ENCODE peak calls at places on chromosomes 1 and 21, in ten cellular contexts. One of them, this sample, is unnamed. For H3K4me1, the result is how much of the 10 kb centered on the place peaks cover.

GRCh38 chr21:42252778-42253340 is 33.9 kb downstream of the ABCG1 start:
- DNase-seq in lung: no peak
- DNase-seq in left ventricle myocardium inferior: no peak
- DNase-seq in kidney: no peak
- DNase-seq in upper lobe of right lung: no peak
- DNase-seq in GM23248: no peak
- DNase-seq in SJSA1: no peak
- DNase-seq in heart left ventricle: no peak
- DNase-seq in iPS DF 6.9: no peak
- DNase-seq in uterus: no peak
- DNase-seq in this sample: no peak

GRCh38 chr21:38289697-38290096 is 32.9 kb downstream of the KCNJ15 start:
- DNase-seq in GM23248: peak
- DNase-seq in lung: peak
- DNase-seq in upper lobe of right lung: no peak
- DNase-seq in SJSA1: peak
- DNase-seq in heart left ventricle: peak
- DNase-seq in uterus: no peak
- DNase-seq in left ventricle myocardium inferior: no peak
- DNase-seq in kidney: no peak
- DNase-seq in iPS DF 6.9: no peak
- DNase-seq in this sample: peak

GRCh38 chr1:206684478-206685255 is at the start of gene MAPKAPK2:
- DNase-seq in iPS DF 6.9: no peak
- DNase-seq in left ventricle myocardium inferior: peak
- DNase-seq in lung: peak
- DNase-seq in uterus: peak
- DNase-seq in kidney: peak
- DNase-seq in heart left ventricle: peak
- DNase-seq in upper lobe of right lung: peak
- DNase-seq in SJSA1: peak
- DNase-seq in GM23248: peak
- DNase-seq in this sample: no peak

GRCh38 chr1:35702540-35702939 is 16.1 kb downstream of the C1orf216 start:
- DNase-seq in left ventricle myocardium inferior: no peak
- DNase-seq in upper lobe of right lung: no peak
- DNase-seq in lung: no peak
- DNase-seq in GM23248: no peak
- DNase-seq in uterus: no peak
- DNase-seq in kidney: no peak
- DNase-seq in SJSA1: no peak
- DNase-seq in heart left ventricle: no peak
- DNase-seq in iPS DF 6.9: no peak
- DNase-seq in this sample: no peak

GRCh38 chr21:42534901-42535378 is 21.3 kb downstream of the SLC37A1 start:
- DNase-seq in upper lobe of right lung: no peak
- DNase-seq in SJSA1: no peak
- DNase-seq in iPS DF 6.9: no peak
- DNase-seq in uterus: no peak
- DNase-seq in GM23248: no peak
- DNase-seq in heart left ventricle: no peak
- DNase-seq in kidney: no peak
- DNase-seq in left ventricle myocardium inferior: no peak
- DNase-seq in lung: no peak
- DNase-seq in this sample: no peak

GRCh38 chr21:45000637-45001133 is 60.9 kb downstream of the SLX9 start:
- DNase-seq in iPS DF 6.9: no peak
- DNase-seq in heart left ventricle: peak
- DNase-seq in upper lobe of right lung: peak
- DNase-seq in left ventricle myocardium inferior: peak
- DNase-seq in kidney: peak
- DNase-seq in GM23248: no peak
- DNase-seq in lung: no peak
- DNase-seq in SJSA1: no peak
- DNase-seq in uterus: no peak
- DNase-seq in this sample: no peak

GRCh38 chr21:33847586-33848251 is 67.9 kb downstream of the ATP5PO start:
- DNase-seq in kidney: no peak
- DNase-seq in heart left ventricle: no peak
- DNase-seq in iPS DF 6.9: no peak
- DNase-seq in SJSA1: no peak
- DNase-seq in GM23248: no peak
- DNase-seq in upper lobe of right lung: no peak
- DNase-seq in uterus: no peak
- DNase-seq in lung: no peak
- DNase-seq in left ventricle myocardium inferior: no peak
- DNase-seq in this sample: no peak

GRCh38 chr1:151067185-151067584 is 3.4 kb upstream of the GABPB2 start:
- DNase-seq in GM23248: no peak
- DNase-seq in iPS DF 6.9: no peak
- DNase-seq in uterus: peak
- DNase-seq in heart left ventricle: no peak
- DNase-seq in kidney: no peak
- DNase-seq in left ventricle myocardium inferior: no peak
- DNase-seq in SJSA1: no peak
- DNase-seq in lung: no peak
- DNase-seq in upper lobe of right lung: no peak
- DNase-seq in this sample: no peak

GRCh38 chr1:10958614-10959013 is 53.8 kb upstream of the TARDBP start:
- DNase-seq in uterus: no peak
- DNase-seq in GM23248: no peak
- DNase-seq in SJSA1: no peak
- DNase-seq in kidney: no peak
- DNase-seq in iPS DF 6.9: no peak
- DNase-seq in upper lobe of right lung: no peak
- DNase-seq in lung: no peak
- DNase-seq in left ventricle myocardium inferior: no peak
- DNase-seq in heart left ventricle: no peak
- DNase-seq in this sample: no peak

GRCh38 chr21:45981641-45982255 is at the start of gene COL6A1:
- DNase-seq in lung: no peak
- DNase-seq in SJSA1: peak
- DNase-seq in kidney: peak
- DNase-seq in uterus: peak
- DNase-seq in GM23248: peak
- DNase-seq in iPS DF 6.9: no peak
- DNase-seq in upper lobe of right lung: peak
- DNase-seq in left ventricle myocardium inferior: peak
- DNase-seq in heart left ventricle: peak
- DNase-seq in this sample: no peak

GRCh38 chr1:115319706-115320105 is 18.3 kb downstream of the NGF start:
- DNase-seq in upper lobe of right lung: no peak
- DNase-seq in heart left ventricle: no peak
- DNase-seq in iPS DF 6.9: no peak
- DNase-seq in left ventricle myocardium inferior: no peak
- DNase-seq in SJSA1: no peak
- DNase-seq in kidney: no peak
- DNase-seq in uterus: no peak
- DNase-seq in lung: no peak
- DNase-seq in GM23248: no peak
- DNase-seq in this sample: no peak

GRCh38 chr1:39369568-39369967 is 121.9 kb upstream of the BMP8A start:
- DNase-seq in kidney: no peak
- DNase-seq in heart left ventricle: no peak
- DNase-seq in upper lobe of right lung: no peak
- DNase-seq in SJSA1: no peak
- DNase-seq in GM23248: no peak
- DNase-seq in iPS DF 6.9: no peak
- DNase-seq in left ventricle myocardium inferior: no peak
- DNase-seq in lung: no peak
- DNase-seq in uterus: no peak
- DNase-seq in this sample: no peak

GRCh38 chr1:111923766-111924165 is 65.7 kb downstream of the KCND3 start:
- DNase-seq in upper lobe of right lung: no peak
- DNase-seq in uterus: no peak
- DNase-seq in kidney: no peak
- DNase-seq in SJSA1: no peak
- DNase-seq in iPS DF 6.9: no peak
- DNase-seq in lung: no peak
- DNase-seq in left ventricle myocardium inferior: no peak
- DNase-seq in GM23248: no peak
- DNase-seq in heart left ventricle: no peak
- DNase-seq in this sample: no peak

GRCh38 chr1:22969224-22969829 is 3.3 kb downstream of the LACTBL1 start:
- DNase-seq in heart left ventricle: no peak
- DNase-seq in kidney: no peak
- DNase-seq in left ventricle myocardium inferior: no peak
- DNase-seq in uterus: no peak
- DNase-seq in GM23248: peak
- DNase-seq in lung: no peak
- DNase-seq in SJSA1: no peak
- DNase-seq in upper lobe of right lung: peak
- DNase-seq in iPS DF 6.9: no peak
- DNase-seq in this sample: peak

GRCh38 chr1:64004451-64004850 is 199.0 kb upstream of the UBE2U start:
- DNase-seq in GM23248: no peak
- DNase-seq in left ventricle myocardium inferior: no peak
- DNase-seq in uterus: no peak
- DNase-seq in upper lobe of right lung: no peak
- DNase-seq in lung: no peak
- DNase-seq in heart left ventricle: no peak
- DNase-seq in iPS DF 6.9: no peak
- DNase-seq in kidney: no peak
- DNase-seq in SJSA1: no peak
- DNase-seq in this sample: no peak

GRCh38 chr21:45822002-45822397 is 159.6 kb upstream of the COL6A1 start:
- DNase-seq in GM23248: no peak
- DNase-seq in iPS DF 6.9: no peak
- DNase-seq in kidney: no peak
- DNase-seq in SJSA1: no peak
- DNase-seq in upper lobe of right lung: no peak
- DNase-seq in uterus: no peak
- DNase-seq in heart left ventricle: no peak
- DNase-seq in lung: no peak
- DNase-seq in left ventricle myocardium inferior: no peak
- DNase-seq in this sample: no peak

GRCh38 chr1:2529776-2530500 is at the start of gene HES5:
- DNase-seq in lung: no peak
- DNase-seq in SJSA1: no peak
- DNase-seq in upper lobe of right lung: no peak
- DNase-seq in left ventricle myocardium inferior: peak
- DNase-seq in kidney: no peak
- DNase-seq in uterus: no peak
- DNase-seq in iPS DF 6.9: no peak
- DNase-seq in heart left ventricle: peak
- DNase-seq in GM23248: peak
- DNase-seq in this sample: no peak

GRCh38 chr1:178057863-178058576 is 35.9 kb upstream of the RASAL2 start:
- DNase-seq in SJSA1: peak
- DNase-seq in kidney: peak
- DNase-seq in heart left ventricle: peak
- DNase-seq in lung: no peak
- DNase-seq in uterus: peak
- DNase-seq in GM23248: peak
- DNase-seq in upper lobe of right lung: no peak
- DNase-seq in left ventricle myocardium inferior: peak
- DNase-seq in iPS DF 6.9: no peak
- DNase-seq in this sample: peak

GRCh38 chr1:223538921-223539445 is 126.5 kb downstream of the CAPN8 start:
- DNase-seq in GM23248: no peak
- DNase-seq in uterus: no peak
- DNase-seq in lung: no peak
- DNase-seq in upper lobe of right lung: no peak
- DNase-seq in iPS DF 6.9: no peak
- DNase-seq in heart left ventricle: no peak
- DNase-seq in SJSA1: no peak
- DNase-seq in left ventricle myocardium inferior: no peak
- DNase-seq in kidney: no peak
- DNase-seq in this sample: no peak

GRCh38 chr1:61142726-61143500 is 60.6 kb downstream of the NFIA start:
- DNase-seq in SJSA1: no peak
- DNase-seq in heart left ventricle: no peak
- DNase-seq in GM23248: peak
- DNase-seq in uterus: no peak
- DNase-seq in left ventricle myocardium inferior: no peak
- DNase-seq in kidney: no peak
- DNase-seq in upper lobe of right lung: no peak
- DNase-seq in iPS DF 6.9: no peak
- DNase-seq in lung: peak
- DNase-seq in this sample: peak

GRCh38 chr1:170307426-170307825 is 161.7 kb downstream of the NTMT2 start:
- DNase-seq in uterus: no peak
- DNase-seq in iPS DF 6.9: no peak
- DNase-seq in GM23248: peak
- DNase-seq in SJSA1: no peak
- DNase-seq in heart left ventricle: no peak
- DNase-seq in kidney: no peak
- DNase-seq in upper lobe of right lung: no peak
- DNase-seq in left ventricle myocardium inferior: no peak
- DNase-seq in lung: no peak
- DNase-seq in this sample: no peak

GRCh38 chr1:180503274-180503862 is 991 bp upstream of the ACBD6 start:
- DNase-seq in lung: no peak
- DNase-seq in iPS DF 6.9: no peak
- DNase-seq in left ventricle myocardium inferior: no peak
- DNase-seq in uterus: no peak
- DNase-seq in SJSA1: no peak
- DNase-seq in GM23248: peak
- DNase-seq in upper lobe of right lung: no peak
- DNase-seq in heart left ventricle: no peak
- DNase-seq in kidney: no peak
- DNase-seq in this sample: no peak
- H3K4me1 ChIP-seq in lung: under half
- H3K4me1 ChIP-seq in iPS DF 6.9: under half
- H3K4me1 ChIP-seq in left ventricle myocardium inferior: under half
- H3K4me1 ChIP-seq in uterus: under half
- H3K4me1 ChIP-seq in SJSA1: half or more
- H3K4me1 ChIP-seq in GM23248: under half
- H3K4me1 ChIP-seq in upper lobe of right lung: under half
- H3K4me1 ChIP-seq in heart left ventricle: under half
- H3K4me1 ChIP-seq in kidney: under half
- H3K4me1 ChIP-seq in this sample: under half

GRCh38 chr1:183168308-183168707 is 17.8 kb upstream of the LAMC2 start:
- DNase-seq in uterus: no peak
- DNase-seq in SJSA1: no peak
- DNase-seq in left ventricle myocardium inferior: no peak
- DNase-seq in heart left ventricle: no peak
- DNase-seq in kidney: no peak
- DNase-seq in iPS DF 6.9: no peak
- DNase-seq in GM23248: no peak
- DNase-seq in upper lobe of right lung: no peak
- DNase-seq in lung: no peak
- DNase-seq in this sample: no peak
- H3K4me1 ChIP-seq in uterus: under half
- H3K4me1 ChIP-seq in SJSA1: under half
- H3K4me1 ChIP-seq in left ventricle myocardium inferior: under half
- H3K4me1 ChIP-seq in heart left ventricle: under half
- H3K4me1 ChIP-seq in kidney: under half
- H3K4me1 ChIP-seq in iPS DF 6.9: under half
- H3K4me1 ChIP-seq in GM23248: under half
- H3K4me1 ChIP-seq in upper lobe of right lung: under half
- H3K4me1 ChIP-seq in lung: under half
- H3K4me1 ChIP-seq in this sample: under half

GRCh38 chr1:214934035-214934434 is 148.5 kb upstream of the KCNK2 start:
- DNase-seq in lung: no peak
- DNase-seq in left ventricle myocardium inferior: no peak
- DNase-seq in heart left ventricle: no peak
- DNase-seq in kidney: no peak
- DNase-seq in iPS DF 6.9: no peak
- DNase-seq in uterus: no peak
- DNase-seq in upper lobe of right lung: no peak
- DNase-seq in SJSA1: no peak
- DNase-seq in GM23248: peak
- DNase-seq in this sample: no peak
- H3K4me1 ChIP-seq in lung: under half
- H3K4me1 ChIP-seq in left ventricle myocardium inferior: under half
- H3K4me1 ChIP-seq in heart left ventricle: under half
- H3K4me1 ChIP-seq in kidney: under half
- H3K4me1 ChIP-seq in iPS DF 6.9: under half
- H3K4me1 ChIP-seq in uterus: under half
- H3K4me1 ChIP-seq in upper lobe of right lung: under half
- H3K4me1 ChIP-seq in SJSA1: under half
- H3K4me1 ChIP-seq in GM23248: under half
- H3K4me1 ChIP-seq in this sample: under half

GRCh38 chr1:8721681-8722324 is 95.6 kb downstream of the RERE start:
- DNase-seq in uterus: no peak
- DNase-seq in lung: no peak
- DNase-seq in iPS DF 6.9: no peak
- DNase-seq in kidney: no peak
- DNase-seq in upper lobe of right lung: no peak
- DNase-seq in heart left ventricle: no peak
- DNase-seq in GM23248: no peak
- DNase-seq in SJSA1: no peak
- DNase-seq in left ventricle myocardium inferior: no peak
- DNase-seq in this sample: no peak
- H3K4me1 ChIP-seq in uterus: under half
- H3K4me1 ChIP-seq in lung: under half
- H3K4me1 ChIP-seq in iPS DF 6.9: under half
- H3K4me1 ChIP-seq in kidney: under half
- H3K4me1 ChIP-seq in upper lobe of right lung: under half
- H3K4me1 ChIP-seq in heart left ventricle: under half
- H3K4me1 ChIP-seq in GM23248: under half
- H3K4me1 ChIP-seq in SJSA1: under half
- H3K4me1 ChIP-seq in left ventricle myocardium inferior: under half
- H3K4me1 ChIP-seq in this sample: under half